ENCODE peak calls at places on chromosomes 16 and 17, in ten cellular contexts. A is HCT116, Z is psoas muscle, U is uterus, L is left ventricle myocardium inferior, X is upper lobe of right lung, F is heart right ventricle, O is A549, I is BE2C, N is lung. J is an unnamed sample.

GRCh38 chr17:31484821-31485220 is 93.3 kb downstream of the RAB11FIP4 start:
- DNase-seq in F (no peak), A (no peak), U (no peak), Z (no peak), L (no peak), O (no peak), X (no peak), N (no peak), I (no peak), J (no peak)

GRCh38 chr17:32102697-32103096 is 39.6 kb upstream of the RHOT1 start:
- DNase-seq in L (no peak), N (no peak), I (no peak), O (no peak), U (no peak), F (no peak), A (no peak), X (no peak), Z (no peak), J (no peak)

GRCh38 chr16:9913604-9914330 is 268.5 kb downstream of the GRIN2A start:
- DNase-seq in U (no peak), I (no peak), O (no peak), L (no peak), F (no peak), A (no peak), N (no peak), X (no peak), Z (no peak), J (no peak)

GRCh38 chr17:9987779-9988585 is 82.9 kb upstream of the RCVRN start:
- DNase-seq in Z (peak; percentile 47), X (no peak), A (no peak), O (peak; percentile 57), L (peak; percentile 31), I (no peak), U (no peak), N (no peak), F (peak; percentile 34), J (no peak)

GRCh38 chr17:20207295-20207985 is 198.3 kb downstream of the SPECC1 start:
- DNase-seq in U (no peak), N (no peak), L (no peak), Z (no peak), O (no peak), F (no peak), X (no peak), I (no peak), A (no peak), J (no peak)

GRCh38 chr17:53722407-53722806 is 100.3 kb upstream of the KIF2B start:
- DNase-seq in A (no peak), O (peak; percentile 39), U (no peak), L (no peak), X (no peak), N (no peak), F (no peak), Z (no peak), I (no peak), J (no peak)

GRCh38 chr16:81823111-81823510 is 44.0 kb downstream of the PLCG2 start:
- DNase-seq in U (no peak), L (peak; percentile 27), F (peak; percentile 24), X (no peak), O (no peak), N (no peak), Z (no peak), I (no peak), A (no peak), J (no peak)

GRCh38 chr16:21161211-21161610 is 2.7 kb downstream of the LDAF1 start:
- DNase-seq in Z (no peak), N (no peak), O (no peak), I (no peak), U (no peak), L (no peak), F (no peak), X (no peak), A (no peak), J (no peak)

GRCh38 chr16:31043352-31043751 is 10.0 kb downstream of the STX4 start:
- DNase-seq in X (no peak), O (no peak), Z (no peak), U (no peak), N (no peak), A (no peak), I (no peak), L (no peak), F (no peak), J (no peak)

GRCh38 chr17:42097691-42098661 is at the start of gene ZNF385C:
- DNase-seq in I (peak; percentile 47), L (no peak), O (no peak), U (no peak), A (no peak), Z (no peak), F (no peak), X (no peak), N (no peak), J (no peak)

GRCh38 chr17:8372422-8372821 is 4.1 kb downstream of the KRABD2 start:
- DNase-seq in L (no peak), A (no peak), U (no peak), F (no peak), I (no peak), O (no peak), X (no peak), N (no peak), Z (no peak), J (no peak)

GRCh38 chr16:50984688-50985087 is 166.4 kb downstream of the SALL1 start:
- DNase-seq in Z (no peak), F (no peak), O (no peak), I (no peak), L (no peak), U (no peak), X (no peak), N (no peak), A (no peak), J (no peak)

GRCh38 chr16:73878616-73879015 is 418.0 kb upstream of the PSMD7 start:
- DNase-seq in X (no peak), U (no peak), L (no peak), N (no peak), F (no peak), O (peak; percentile 78), I (no peak), Z (no peak), A (peak; percentile 52), J (no peak)

GRCh38 chr17:57530508-57530907 is 214.6 kb downstream of the CCDC182 start:
- DNase-seq in O (no peak), I (no peak), X (no peak), Z (no peak), U (peak; percentile 47), A (no peak), N (no peak), F (no peak), L (no peak), J (no peak)

GRCh38 chr16:2707368-2708289 is 12.4 kb downstream of the PRSS27 start:
- DNase-seq in F (no peak), N (no peak), X (no peak), L (no peak), U (no peak), O (no peak), A (no peak), I (peak; percentile 19), Z (no peak), J (no peak)

GRCh38 chr17:82351713-82352488 is 7.1 kb upstream of the TEX19 start:
- DNase-seq in I (peak; percentile 92), X (peak; percentile 87), F (peak; percentile 76), N (peak; percentile 88), L (peak; percentile 79), A (peak; percentile 91), Z (peak; percentile 79), O (peak; percentile 93), U (peak; percentile 86), J (peak; percentile 90)

GRCh38 chr17:6269474-6269873 is 165.4 kb downstream of the AIPL1 start:
- DNase-seq in O (peak; percentile 47), A (peak; percentile 6), U (no peak), N (no peak), Z (no peak), L (peak; percentile 22), F (peak; percentile 35), X (no peak), I (no peak), J (no peak)

GRCh38 chr16:81265658-81266451 is 27.4 kb downstream of the BCO1 start:
- DNase-seq in X (peak; percentile 72), Z (peak; percentile 48), U (peak; percentile 82), A (no peak), N (peak; percentile 66), F (peak; percentile 84), L (peak; percentile 86), O (no peak), I (peak; percentile 54), J (peak; percentile 65)

GRCh38 chr16:35188288-35189155 is 1729.1 kb downstream of the TP53TG3F start:
- DNase-seq in O (peak; percentile 18), U (no peak), N (no peak), X (peak; percentile 60), I (no peak), L (no peak), F (no peak), A (no peak), Z (no peak), J (no peak)
- TF ChIP-seq CTCF in O (no peak), U (no peak), N (no peak), X (no peak), I (no peak), L (peak; percentile 52), F (no peak), A (no peak), Z (no peak), J (no peak)

DNA sequence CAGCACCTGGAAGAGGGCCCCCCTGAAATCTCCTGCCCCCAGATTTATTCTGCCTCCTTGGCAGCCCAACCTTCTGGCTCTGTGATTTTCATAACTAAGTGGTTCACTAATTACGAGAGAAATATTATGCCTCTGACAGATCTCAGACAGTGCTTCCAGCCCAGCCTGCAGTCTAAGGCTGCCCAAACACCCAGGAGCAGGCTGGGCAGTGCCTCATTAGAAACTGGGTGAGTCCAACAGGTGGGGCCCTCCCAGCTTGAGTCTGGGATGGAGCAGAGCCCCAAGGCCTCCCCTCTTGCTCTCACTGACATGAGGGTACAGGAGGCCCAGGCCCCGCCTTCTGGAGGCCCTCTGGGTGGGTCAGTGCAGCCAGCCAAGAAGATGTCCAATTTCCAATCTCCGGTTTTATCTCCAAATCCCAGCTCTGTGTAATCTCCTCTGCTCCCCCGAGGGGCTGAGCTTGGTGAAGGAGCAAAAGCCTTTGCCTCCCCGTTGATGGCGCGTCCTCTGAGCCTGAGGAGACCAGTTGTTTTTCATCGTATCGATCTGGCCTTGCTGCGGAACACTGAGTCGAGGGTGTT is 20.1 kb upstream of the ABCC3 start:
- DNase-seq in O (no peak), Z (no peak), L (no peak), N (no peak), X (no peak), I (no peak), F (no peak), U (no peak), A (no peak), J (no peak)
- H3K9me3 ChIP-seq in O (no peaks in the 10 kb centered on the region), Z (no peaks in the 10 kb centered on the region), L (no peaks in the 10 kb centered on the region), N (no peaks in the 10 kb centered on the region), X (no peaks in the 10 kb centered on the region), I (no peaks in the 10 kb centered on the region), F (no peaks in the 10 kb centered on the region), U (no peaks in the 10 kb centered on the region), A (no peaks in the 10 kb centered on the region), J (no peaks in the 10 kb centered on the region)

GRCh38 chr16:83932955-83933673 is 19.9 kb upstream of the OSGIN1 start:
- DNase-seq in X (no peak), F (no peak), Z (no peak), U (no peak), I (no peak), N (no peak), L (no peak), A (no peak), O (no peak), J (no peak)
- TF ChIP-seq CTCF in X (no peak), F (no peak), Z (no peak), U (no peak), I (no peak), N (no peak), L (no peak), A (no peak), O (no peak), J (no peak)

GRCh38 chr17:27918498-27918897 is 25.3 kb upstream of the LYRM9 start:
- DNase-seq in A (no peak), O (no peak), Z (no peak), X (no peak), U (no peak), I (no peak), F (no peak), L (no peak), N (no peak), J (no peak)
- H3K9me3 ChIP-seq in A (no peaks in the 10 kb centered on the region), O (no peaks in the 10 kb centered on the region), Z (no peaks in the 10 kb centered on the region), X (no peaks in the 10 kb centered on the region), U (no peaks in the 10 kb centered on the region), I (no peaks in the 10 kb centered on the region), F (no peaks in the 10 kb centered on the region), L (no peaks in the 10 kb centered on the region), N (no peaks in the 10 kb centered on the region), J (no peaks in the 10 kb centered on the region)